ENCODE peak calls at places on chromosomes 4 and X, in four cellular contexts. Y, R, G and Z are unnamed samples.

GRCh38 chr4:3083732-3084131 is 9.3 kb downstream of the HTT start:
- DNase-seq in Y (no peak), R (no peak), G (no peak), Z (no peak)

GRCh38 chrX:72128183-72128834 is 3.4 kb downstream of the RTL5 start:
- DNase-seq in Y (no peak), R (no peak), G (no peak), Z (no peak)

GRCh38 chrX:148960060-148960459 is 459.6 kb downstream of the AFF2 start:
- DNase-seq in Y (no peak), R (no peak), G (no peak), Z (no peak)

GRCh38 chr4:83285022-83285387 is 407 bp upstream of the COQ2 start:
- DNase-seq in Y (no peak), R (no peak), G (peak), Z (peak)

GRCh38 chr4:164874791-164875190 is 2.2 kb upstream of the APELA start:
- DNase-seq in Y (no peak), R (no peak), G (no peak), Z (no peak)

GRCh38 chr4:60562353-60562752 is 637.8 kb upstream of the ADGRL3 start:
- DNase-seq in Y (no peak), R (no peak), G (peak), Z (no peak)

GRCh38 chr4:20528508-20528907 is 171.8 kb upstream of the PACRGL start:
- DNase-seq in Y (no peak), R (no peak), G (no peak), Z (peak)

GRCh38 chr4:174564529-174564928 is 42.2 kb upstream of the HPGD start:
- DNase-seq in Y (no peak), R (no peak), G (no peak), Z (no peak)

GRCh38 chrX:20019672-20020365 is 29.0 kb upstream of the BCLAF3 start:
- DNase-seq in Y (no peak), R (no peak), G (no peak), Z (no peak)

GRCh38 chr4:126973201-126973600 is 659.6 kb upstream of the INTU start:
- DNase-seq in Y (no peak), R (no peak), G (no peak), Z (no peak)

GRCh38 chr4:40586034-40586433 is 43.6 kb downstream of the RBM47 start:
- DNase-seq in Y (no peak), R (no peak), G (no peak), Z (peak)

GRCh38 chr4:55354648-55355047 is 8.6 kb downstream of the SRD5A3 start:
- DNase-seq in Y (no peak), R (no peak), G (no peak), Z (no peak)

GRCh38 chr4:37769590-37769989 is 56.9 kb upstream of the PGM2 start:
- DNase-seq in Y (no peak), R (no peak), G (no peak), Z (no peak)